ENCODE peak calls at places on chromosomes 16 and 17, in ten cellular contexts. N is GM03348; L is HS-5; R is cardiac muscle cell; Z is Peyer's patch; Y is T-cell; A is EL; F is CD8-positive, alpha-beta memory T cell; W is lower lobe of right lung; P is activated CD4-positive, alpha-beta T cell treated with anti-CD3 and anti-CD28 coated beads for 24 hours. E is an unnamed sample.

GRCh38 chr17:40932608-40933007 is 4.8 kb downstream of the KRT23 start:
- DNase-seq in N (no peak), L (no peak), R (no peak), Z (no peak), Y (no peak), A (no peak), F (no peak), W (no peak), P (no peak), E (no peak)

GRCh38 chr16:70253291-70254094 is 1.8 kb upstream of the EXOSC6 start:
- DNase-seq in N (peak; percentile 58), L (no peak), R (peak; percentile 51), Z (peak; percentile 66), Y (peak; percentile 15), A (peak; percentile 53), F (peak; percentile 17), W (no peak), P (no peak), E (no peak)

GRCh38 chr17:73801455-73802100 is 157.3 kb upstream of the SDK2 start:
- DNase-seq in N (no peak), L (no peak), R (no peak), Z (no peak), Y (no peak), A (no peak), F (no peak), W (no peak), P (no peak), E (no peak)

GRCh38 chr17:2177235-2177811 is 122.4 kb downstream of the HIC1 start:
- DNase-seq in N (no peak), L (no peak), R (no peak), Z (no peak), Y (no peak), A (peak; percentile 57), F (no peak), W (no peak), P (no peak), E (no peak)

GRCh38 chr17:43467981-43468541 is 15.7 kb upstream of the DHX8 start:
- DNase-seq in N (peak; percentile 91), L (no peak), R (peak; percentile 58), Z (no peak), Y (no peak), A (peak; percentile 93), F (no peak), W (no peak), P (no peak), E (no peak)

GRCh38 chr17:49241040-49241439 is 10.5 kb upstream of the PHOSPHO1 start:
- DNase-seq in N (no peak), L (no peak), R (no peak), Z (no peak), Y (no peak), A (no peak), F (no peak), W (no peak), P (no peak), E (no peak)

GRCh38 chr16:56600398-56600999 is 7.9 kb upstream of the MT2A start:
- DNase-seq in N (peak; percentile 75), L (no peak), R (peak; percentile 65), Z (peak; percentile 57), Y (peak; percentile 20), A (peak; percentile 76), F (no peak), W (no peak), P (no peak), E (no peak)

GRCh38 chr17:61400058-61400785 is 579 bp downstream of the TBX2 start:
- DNase-seq in N (peak; percentile 83), L (no peak), R (peak; percentile 61), Z (no peak), Y (no peak), A (peak; percentile 61), F (no peak), W (peak; percentile 53), P (no peak), E (no peak)

GRCh38 chr17:42842286-42842685 is 2.1 kb upstream of the AOC2 start:
- DNase-seq in N (no peak), L (no peak), R (no peak), Z (peak; percentile 14), Y (no peak), A (no peak), F (no peak), W (no peak), P (no peak), E (no peak)

GRCh38 chr17:67200727-67201301 is 44.2 kb downstream of the HELZ start:
- DNase-seq in N (peak; percentile 25), L (no peak), R (peak; percentile 21), Z (no peak), Y (no peak), A (no peak), F (no peak), W (no peak), P (no peak), E (no peak)

GRCh38 chr17:40490289-40490853 is 11.1 kb downstream of the TNS4 start:
- DNase-seq in N (peak; percentile 82), L (no peak), R (peak; percentile 90), Z (peak; percentile 67), Y (no peak), A (peak; percentile 52), F (no peak), W (no peak), P (no peak), E (no peak)

GRCh38 chr16:84773312-84773711 is 46.5 kb upstream of the CRISPLD2 start:
- DNase-seq in N (no peak), L (no peak), R (no peak), Z (no peak), Y (no peak), A (no peak), F (no peak), W (no peak), P (no peak), E (no peak)

GRCh38 chr16:13056607-13057006 is 155.2 kb downstream of the SHISA9 start:
- DNase-seq in N (no peak), L (no peak), R (no peak), Z (no peak), Y (no peak), A (no peak), F (no peak), W (no peak), P (no peak), E (no peak)

GRCh38 chr17:15408803-15409202 is 58.6 kb downstream of the CDRT4 start:
- DNase-seq in N (no peak), L (no peak), R (no peak), Z (no peak), Y (no peak), A (no peak), F (no peak), W (no peak), P (no peak), E (no peak)

GRCh38 chr17:78249836-78250806 is 18.7 kb downstream of the TMEM235 start:
- DNase-seq in N (no peak), L (no peak), R (no peak), Z (no peak), Y (no peak), A (no peak), F (no peak), W (no peak), P (no peak), E (no peak)

GRCh38 chr16:66728117-66728787 is 23.2 kb downstream of the DYNC1LI2 start:
- DNase-seq in N (peak; percentile 80), L (no peak), R (peak; percentile 80), Z (no peak), Y (no peak), A (peak; percentile 53), F (no peak), W (no peak), P (no peak), E (no peak)

GRCh38 chr16:86075488-86075785 is 176.5 kb downstream of the IRF8 start:
- DNase-seq in N (no peak), L (no peak), R (no peak), Z (peak; percentile 22), Y (no peak), A (no peak), F (no peak), W (no peak), P (no peak), E (no peak)

GRCh38 chr16:81550412-81550768 is 105.8 kb downstream of the CMIP start:
- DNase-seq in N (no peak), L (no peak), R (no peak), Z (no peak), Y (no peak), A (no peak), F (no peak), W (peak; percentile 15), P (no peak), E (no peak)

GRCh38 chr17:27513849-27514248 is 57.6 kb downstream of the KSR1 start:
- DNase-seq in N (no peak), L (no peak), R (no peak), Z (no peak), Y (no peak), A (no peak), F (no peak), W (no peak), P (no peak), E (no peak)

GRCh38 chr17:18858567-18859245 is 775 bp downstream of the PRPSAP2 start:
- DNase-seq in N (no peak), L (no peak), R (no peak), Z (no peak), Y (no peak), A (no peak), F (no peak), W (no peak), P (no peak), E (no peak)

GRCh38 chr17:79000396-79001189 is 9.0 kb downstream of the CANT1 start:
- DNase-seq in N (no peak), L (no peak), R (no peak), Z (peak; percentile 42), Y (no peak), A (no peak), F (no peak), W (no peak), P (no peak), E (no peak)

E was measured in naive thymus-derived CD4-positive, alpha-beta T cell.